ENCODE peak calls at places on chromosomes 4 and X, in six cellular contexts. One of them, this sample, is unnamed.

GRCh38 chrX:18377802-18378201 is 23.3 kb upstream of the SCML2 start:
- DNase-seq in SK-N-SH: peak; percentile 46
- DNase-seq in stomach: peak; percentile 27
- DNase-seq in sigmoid colon: no peak
- DNase-seq in K562: peak; percentile 30
- DNase-seq in suprapubic skin: no peak
- DNase-seq in this sample: peak; percentile 18

GRCh38 chr4:176444741-176445140 is 125.0 kb downstream of the SPCS3 start:
- DNase-seq in SK-N-SH: no peak
- DNase-seq in stomach: no peak
- DNase-seq in sigmoid colon: no peak
- DNase-seq in K562: no peak
- DNase-seq in suprapubic skin: no peak
- DNase-seq in this sample: no peak

GRCh38 chr4:48329976-48330375 is 11.4 kb upstream of the SLAIN2 start:
- DNase-seq in SK-N-SH: no peak
- DNase-seq in stomach: no peak
- DNase-seq in sigmoid colon: no peak
- DNase-seq in K562: no peak
- DNase-seq in suprapubic skin: no peak
- DNase-seq in this sample: no peak

GRCh38 chr4:185865901-185866328 is 53.9 kb upstream of the SORBS2 start:
- DNase-seq in SK-N-SH: no peak
- DNase-seq in stomach: peak; percentile 60
- DNase-seq in sigmoid colon: no peak
- DNase-seq in K562: no peak
- DNase-seq in suprapubic skin: no peak
- DNase-seq in this sample: peak; percentile 22

GRCh38 chr4:125313497-125313896 is 1.3 kb upstream of the FAT4 start:
- DNase-seq in SK-N-SH: peak; percentile 59
- DNase-seq in stomach: no peak
- DNase-seq in sigmoid colon: peak; percentile 65
- DNase-seq in K562: peak; percentile 63
- DNase-seq in suprapubic skin: no peak
- DNase-seq in this sample: no peak

GRCh38 chr4:6449746-6450369 is 22.6 kb downstream of the PPP2R2C start:
- DNase-seq in SK-N-SH: no peak
- DNase-seq in stomach: no peak
- DNase-seq in sigmoid colon: no peak
- DNase-seq in K562: no peak
- DNase-seq in suprapubic skin: no peak
- DNase-seq in this sample: no peak

GRCh38 chr4:181987392-181987791 is 255.8 kb upstream of the TENM3 start:
- DNase-seq in SK-N-SH: no peak
- DNase-seq in stomach: no peak
- DNase-seq in sigmoid colon: no peak
- DNase-seq in K562: no peak
- DNase-seq in suprapubic skin: no peak
- DNase-seq in this sample: no peak

GRCh38 chrX:72094894-72095293 is 36.8 kb downstream of the RTL5 start:
- DNase-seq in SK-N-SH: peak; percentile 90
- DNase-seq in stomach: peak; percentile 44
- DNase-seq in sigmoid colon: no peak
- DNase-seq in K562: peak; percentile 36
- DNase-seq in suprapubic skin: no peak
- DNase-seq in this sample: peak; percentile 15

GRCh38 chrX:154750301-154751120 is at the start of gene GAB3:
- DNase-seq in SK-N-SH: peak; percentile 65
- DNase-seq in stomach: peak; percentile 42
- DNase-seq in sigmoid colon: no peak
- DNase-seq in K562: no peak
- DNase-seq in suprapubic skin: no peak
- DNase-seq in this sample: peak; percentile 46

GRCh38 chr4:89491731-89492235 is 184.2 kb upstream of the GPRIN3 start:
- DNase-seq in SK-N-SH: no peak
- DNase-seq in stomach: no peak
- DNase-seq in sigmoid colon: no peak
- DNase-seq in K562: no peak
- DNase-seq in suprapubic skin: no peak
- DNase-seq in this sample: no peak

GRCh38 chr4:139841464-139842195 is 176.0 kb downstream of the MGST2 start:
- DNase-seq in SK-N-SH: no peak
- DNase-seq in stomach: no peak
- DNase-seq in sigmoid colon: no peak
- DNase-seq in K562: peak; percentile 11
- DNase-seq in suprapubic skin: no peak
- DNase-seq in this sample: peak; percentile 52

GRCh38 chrX:131812847-131813825 is 210.0 kb upstream of the STK26 start:
- DNase-seq in SK-N-SH: peak; percentile 36
- DNase-seq in stomach: peak; percentile 76
- DNase-seq in sigmoid colon: peak; percentile 91
- DNase-seq in K562: peak; percentile 24
- DNase-seq in suprapubic skin: no peak
- DNase-seq in this sample: peak; percentile 82

GRCh38 chr4:152825336-152825735 is 45.6 kb downstream of the ARFIP1 start:
- DNase-seq in SK-N-SH: no peak
- DNase-seq in stomach: no peak
- DNase-seq in sigmoid colon: no peak
- DNase-seq in K562: no peak
- DNase-seq in suprapubic skin: no peak
- DNase-seq in this sample: no peak

GRCh38 chrX:47831788-47832187 is 4.9 kb upstream of the ZNF81 start:
- DNase-seq in SK-N-SH: peak; percentile 64
- DNase-seq in stomach: peak; percentile 51
- DNase-seq in sigmoid colon: no peak
- DNase-seq in K562: peak; percentile 42
- DNase-seq in suprapubic skin: no peak
- DNase-seq in this sample: peak; percentile 56

GRCh38 chr4:38832206-38832605 is 24.4 kb downstream of the TLR6 start:
- DNase-seq in SK-N-SH: no peak
- DNase-seq in stomach: no peak
- DNase-seq in sigmoid colon: no peak
- DNase-seq in K562: no peak
- DNase-seq in suprapubic skin: no peak
- DNase-seq in this sample: no peak

GRCh38 chrX:152212969-152213368 is 74.6 kb upstream of the MAGEA10 start:
- DNase-seq in SK-N-SH: no peak
- DNase-seq in stomach: no peak
- DNase-seq in sigmoid colon: no peak
- DNase-seq in K562: no peak
- DNase-seq in suprapubic skin: no peak
- DNase-seq in this sample: no peak

GRCh38 chr4:21949073-21949457 is 493 bp upstream of the KCNIP4 start:
- DNase-seq in SK-N-SH: no peak
- DNase-seq in stomach: no peak
- DNase-seq in sigmoid colon: no peak
- DNase-seq in K562: no peak
- DNase-seq in suprapubic skin: no peak
- DNase-seq in this sample: peak; percentile 13

GRCh38 chrX:23660766-23661132 is 6.5 kb upstream of the PRDX4 start:
- DNase-seq in SK-N-SH: no peak
- DNase-seq in stomach: no peak
- DNase-seq in sigmoid colon: no peak
- DNase-seq in K562: no peak
- DNase-seq in suprapubic skin: no peak
- DNase-seq in this sample: no peak

GRCh38 chr4:152431784-152432183 is 104.1 kb downstream of the FBXW7 start:
- DNase-seq in SK-N-SH: no peak
- DNase-seq in stomach: no peak
- DNase-seq in sigmoid colon: no peak
- DNase-seq in K562: no peak
- DNase-seq in suprapubic skin: no peak
- DNase-seq in this sample: no peak

GRCh38 chr4:1169691-1170096 is 2.7 kb downstream of the SPON2 start:
- DNase-seq in SK-N-SH: no peak
- DNase-seq in stomach: no peak
- DNase-seq in sigmoid colon: peak; percentile 59
- DNase-seq in K562: no peak
- DNase-seq in suprapubic skin: no peak
- DNase-seq in this sample: no peak

GRCh38 chr4:17578482-17578891 is 1.5 kb downstream of the LAP3 start:
- DNase-seq in SK-N-SH: no peak
- DNase-seq in stomach: no peak
- DNase-seq in sigmoid colon: no peak
- DNase-seq in K562: no peak
- DNase-seq in suprapubic skin: no peak
- DNase-seq in this sample: no peak

GRCh38 chr4:109389367-109390118 is 44.1 kb upstream of the SEC24B start:
- DNase-seq in SK-N-SH: peak; percentile 7
- DNase-seq in stomach: no peak
- DNase-seq in sigmoid colon: no peak
- DNase-seq in K562: no peak
- DNase-seq in suprapubic skin: no peak
- DNase-seq in this sample: no peak

GRCh38 chr4:82948647-82949204 is 48.2 kb downstream of the THAP9 start:
- DNase-seq in SK-N-SH: no peak
- DNase-seq in stomach: no peak
- DNase-seq in sigmoid colon: no peak
- DNase-seq in K562: no peak
- DNase-seq in suprapubic skin: no peak
- DNase-seq in this sample: no peak

GRCh38 chr4:106289737-106290136 is 26.3 kb downstream of the TBCK start:
- DNase-seq in SK-N-SH: no peak
- DNase-seq in stomach: no peak
- DNase-seq in sigmoid colon: no peak
- DNase-seq in K562: no peak
- DNase-seq in suprapubic skin: no peak
- DNase-seq in this sample: no peak
- TF ChIP-seq EP300 in SK-N-SH: no peak
- TF ChIP-seq EP300 in stomach: no peak
- TF ChIP-seq EP300 in sigmoid colon: no peak
- TF ChIP-seq EP300 in K562: no peak
- TF ChIP-seq EP300 in suprapubic skin: no peak
- TF ChIP-seq EP300 in this sample: no peak

GRCh38 chrX:6460893-6461490 is 73.9 kb downstream of the VCX3A start:
- DNase-seq in SK-N-SH: no peak
- DNase-seq in stomach: no peak
- DNase-seq in sigmoid colon: no peak
- DNase-seq in K562: no peak
- DNase-seq in suprapubic skin: no peak
- DNase-seq in this sample: no peak

DNA sequence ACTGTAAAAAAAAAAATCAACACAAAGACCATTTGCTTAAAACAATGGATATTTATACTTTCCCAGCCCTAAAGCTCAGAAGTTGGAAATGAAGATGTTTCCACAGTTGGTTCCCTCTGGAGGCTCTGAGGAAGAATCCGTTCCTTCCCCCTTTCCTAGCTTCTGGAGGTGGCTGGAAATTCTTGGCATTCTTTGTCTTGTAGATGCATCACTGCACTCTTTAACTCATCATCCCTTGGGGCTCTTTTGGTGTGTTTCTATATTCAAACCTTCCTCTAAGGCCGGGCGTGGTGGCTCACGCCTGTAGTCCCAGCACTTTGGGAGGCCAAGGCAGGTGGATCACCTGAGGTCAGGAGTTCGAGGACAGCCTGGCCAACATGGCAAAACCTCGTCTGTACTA is 78.7 kb downstream of the VCX3A start:
- DNase-seq in SK-N-SH: no peak
- DNase-seq in stomach: no peak
- DNase-seq in sigmoid colon: no peak
- DNase-seq in K562: no peak
- DNase-seq in suprapubic skin: no peak
- DNase-seq in this sample: no peak
- TF ChIP-seq POLR2AphosphoS5 in SK-N-SH: no peak
- TF ChIP-seq POLR2AphosphoS5 in stomach: no peak
- TF ChIP-seq POLR2AphosphoS5 in sigmoid colon: no peak
- TF ChIP-seq POLR2AphosphoS5 in K562: no peak
- TF ChIP-seq POLR2AphosphoS5 in suprapubic skin: no peak
- TF ChIP-seq POLR2AphosphoS5 in this sample: no peak

GRCh38 chr4:156999175-156999517 is 27.5 kb upstream of the PDGFC start:
- DNase-seq in SK-N-SH: no peak
- DNase-seq in stomach: peak; percentile 43
- DNase-seq in sigmoid colon: no peak
- DNase-seq in K562: no peak
- DNase-seq in suprapubic skin: no peak
- DNase-seq in this sample: peak; percentile 10

GRCh38 chr4:157005831-157006230 is 34.2 kb upstream of the PDGFC start:
- DNase-seq in SK-N-SH: no peak
- DNase-seq in stomach: no peak
- DNase-seq in sigmoid colon: no peak
- DNase-seq in K562: no peak
- DNase-seq in suprapubic skin: no peak
- DNase-seq in this sample: no peak

GRCh38 chr4:157005193-157005592 is 33.6 kb upstream of the PDGFC start:
- DNase-seq in SK-N-SH: no peak
- DNase-seq in stomach: no peak
- DNase-seq in sigmoid colon: no peak
- DNase-seq in K562: no peak
- DNase-seq in suprapubic skin: no peak
- DNase-seq in this sample: no peak

GRCh38 chr4:156998500-156999174 is 27.0 kb upstream of the PDGFC start:
- DNase-seq in SK-N-SH: no peak
- DNase-seq in stomach: no peak
- DNase-seq in sigmoid colon: no peak
- DNase-seq in K562: no peak
- DNase-seq in suprapubic skin: no peak
- DNase-seq in this sample: no peak

GRCh38 chr4:157004279-157005161 is 32.9 kb upstream of the PDGFC start:
- DNase-seq in SK-N-SH: no peak
- DNase-seq in stomach: no peak
- DNase-seq in sigmoid colon: no peak
- DNase-seq in K562: no peak
- DNase-seq in suprapubic skin: no peak
- DNase-seq in this sample: no peak
- TF ChIP-seq EP300 in SK-N-SH: no peak
- TF ChIP-seq EP300 in stomach: no peak
- TF ChIP-seq EP300 in sigmoid colon: no peak
- TF ChIP-seq EP300 in K562: no peak
- TF ChIP-seq EP300 in suprapubic skin: no peak
- TF ChIP-seq EP300 in this sample: no peak

DNA sequence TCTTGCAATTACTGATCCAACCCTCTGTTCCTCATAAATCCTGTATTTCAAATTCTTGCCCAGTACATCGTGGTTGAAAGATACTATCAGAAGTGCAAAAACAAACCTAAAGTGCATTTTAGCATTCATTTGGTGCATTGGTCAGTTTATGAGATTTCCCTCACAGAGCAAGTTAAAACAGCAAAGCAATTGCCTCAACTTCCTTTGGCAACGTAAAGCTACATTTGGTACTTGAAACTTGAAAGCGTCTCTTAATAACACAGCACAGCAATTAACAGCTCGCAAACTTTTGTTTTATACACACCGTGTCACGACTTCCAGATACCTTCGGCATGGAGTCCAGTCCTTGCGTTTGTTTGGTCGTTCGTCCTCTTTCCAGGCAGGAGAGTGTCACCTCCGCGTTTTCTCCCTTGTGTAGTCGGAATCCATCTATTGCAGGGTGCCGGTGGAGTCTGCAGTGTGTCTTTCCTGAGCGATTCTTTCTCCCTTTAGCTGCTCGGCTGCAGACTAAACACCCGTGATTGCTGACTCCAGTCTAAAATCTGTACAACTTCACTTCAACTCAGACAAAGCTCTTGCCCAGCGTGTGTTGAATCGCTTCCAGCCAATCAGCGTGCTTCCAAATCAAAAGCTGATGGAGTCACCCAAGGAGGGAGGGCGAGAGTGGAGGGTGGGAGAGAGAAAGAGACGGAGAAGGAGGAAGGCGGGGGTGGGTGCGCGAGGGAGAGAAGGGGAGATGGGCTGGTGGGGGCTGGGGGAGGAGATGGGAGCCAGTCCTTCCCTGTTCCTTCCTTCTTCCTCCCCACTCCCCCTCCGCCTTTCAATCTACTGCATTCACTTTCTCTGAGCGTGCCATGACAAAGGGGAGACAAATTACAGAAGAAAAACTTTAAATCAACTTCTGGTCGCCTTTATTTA is at the start of gene PCDH18:
- DNase-seq in SK-N-SH: peak; percentile 59
- DNase-seq in stomach: peak; percentile 51
- DNase-seq in sigmoid colon: peak; percentile 97
- DNase-seq in K562: no peak
- DNase-seq in suprapubic skin: peak; percentile 89
- DNase-seq in this sample: peak; percentile 74
- TF ChIP-seq POLR2AphosphoS5 in SK-N-SH: peak; percentile 98
- TF ChIP-seq POLR2AphosphoS5 in stomach: peak; percentile 52
- TF ChIP-seq POLR2AphosphoS5 in sigmoid colon: peak; percentile 87
- TF ChIP-seq POLR2AphosphoS5 in K562: no peak
- TF ChIP-seq POLR2AphosphoS5 in suprapubic skin: no peak
- TF ChIP-seq POLR2AphosphoS5 in this sample: peak; percentile 78

This sample was measured in transverse colon.